ENCODE peak calls at places on chromosomes 13 and 19, in six cellular contexts. One of them, this sample, is unnamed.

GRCh38 chr13:40968416-40969000 is 50.6 kb downstream of the ELF1 start:
- DNase-seq in PC-9: no peak
- DNase-seq in occipital lobe: no peak
- DNase-seq in MCF 10A: no peak
- DNase-seq in mucosa of descending colon: no peak
- DNase-seq in AG04450: no peak
- DNase-seq in this sample: no peak

GRCh38 chr19:38813323-38813722 is 578 bp upstream of the LGALS4 start:
- DNase-seq in PC-9: no peak
- DNase-seq in occipital lobe: no peak
- DNase-seq in MCF 10A: no peak
- DNase-seq in mucosa of descending colon: no peak
- DNase-seq in AG04450: no peak
- DNase-seq in this sample: no peak

GRCh38 chr19:17553256-17553655 is 2.2 kb upstream of the COLGALT1 start:
- DNase-seq in PC-9: no peak
- DNase-seq in occipital lobe: peak; percentile 13
- DNase-seq in MCF 10A: peak; percentile 96
- DNase-seq in mucosa of descending colon: peak; percentile 67
- DNase-seq in AG04450: peak; percentile 79
- DNase-seq in this sample: no peak

GRCh38 chr13:99442273-99442895 is 58.9 kb upstream of the TM9SF2 start:
- DNase-seq in PC-9: peak; percentile 42
- DNase-seq in occipital lobe: no peak
- DNase-seq in MCF 10A: peak; percentile 61
- DNase-seq in mucosa of descending colon: peak; percentile 69
- DNase-seq in AG04450: no peak
- DNase-seq in this sample: peak; percentile 53

GRCh38 chr19:35153701-35154534 is 617 bp upstream of the FXYD5 start:
- DNase-seq in PC-9: peak; percentile 57
- DNase-seq in occipital lobe: no peak
- DNase-seq in MCF 10A: peak; percentile 63
- DNase-seq in mucosa of descending colon: no peak
- DNase-seq in AG04450: no peak
- DNase-seq in this sample: no peak

GRCh38 chr19:45882652-45883585 is 3.0 kb downstream of the IRF2BP1 start:
- DNase-seq in PC-9: peak; percentile 87
- DNase-seq in occipital lobe: peak; percentile 44
- DNase-seq in MCF 10A: peak; percentile 83
- DNase-seq in mucosa of descending colon: peak; percentile 93
- DNase-seq in AG04450: peak; percentile 60
- DNase-seq in this sample: peak; percentile 86

GRCh38 chr19:16025108-16026101 is 50.9 kb upstream of the TPM4 start:
- DNase-seq in PC-9: peak; percentile 67
- DNase-seq in occipital lobe: no peak
- DNase-seq in MCF 10A: peak; percentile 74
- DNase-seq in mucosa of descending colon: peak; percentile 29
- DNase-seq in AG04450: peak; percentile 16
- DNase-seq in this sample: no peak

GRCh38 chr19:1566392-1567115 is 1.6 kb downstream of the MEX3D start:
- DNase-seq in PC-9: peak; percentile 70
- DNase-seq in occipital lobe: peak; percentile 78
- DNase-seq in MCF 10A: peak; percentile 78
- DNase-seq in mucosa of descending colon: peak; percentile 65
- DNase-seq in AG04450: peak; percentile 49
- DNase-seq in this sample: peak; percentile 91

GRCh38 chr19:51111606-51112005 is 3.4 kb upstream of the CTU1 start:
- DNase-seq in PC-9: no peak
- DNase-seq in occipital lobe: no peak
- DNase-seq in MCF 10A: no peak
- DNase-seq in mucosa of descending colon: no peak
- DNase-seq in AG04450: no peak
- DNase-seq in this sample: no peak

GRCh38 chr19:47765522-47766358 is 12.8 kb upstream of the SELENOW start:
- DNase-seq in PC-9: peak; percentile 51
- DNase-seq in occipital lobe: no peak
- DNase-seq in MCF 10A: peak; percentile 69
- DNase-seq in mucosa of descending colon: peak; percentile 85
- DNase-seq in AG04450: no peak
- DNase-seq in this sample: peak; percentile 60

GRCh38 chr19:6761053-6761676 is 6.1 kb downstream of the SH2D3A start:
- DNase-seq in PC-9: no peak
- DNase-seq in occipital lobe: no peak
- DNase-seq in MCF 10A: no peak
- DNase-seq in mucosa of descending colon: no peak
- DNase-seq in AG04450: no peak
- DNase-seq in this sample: no peak